ENCODE peak calls at places on chromosomes 12 and 14, in five cellular contexts. One of them, this sample, is unnamed. For H3K36me3 and H3K4me1, the result is how much of the 10 kb centered on the place peaks cover.

GRCh38 chr12:68042212-68042699 is 53.0 kb downstream of the IFNG-AS1 start:
- DNase-seq in body of pancreas: no peak
- DNase-seq in tibial artery: no peak
- DNase-seq in lower lobe of right lung: no peak
- DNase-seq in endothelial cell of umbilical vein: no peak
- DNase-seq in this sample: no peak

GRCh38 chr14:92520102-92520651 is 6.6 kb downstream of the RIN3 start:
- DNase-seq in body of pancreas: no peak
- DNase-seq in tibial artery: no peak
- DNase-seq in lower lobe of right lung: no peak
- DNase-seq in endothelial cell of umbilical vein: no peak
- DNase-seq in this sample: no peak

GRCh38 chr12:119412811-119413794 is 78.6 kb downstream of the CCDC60 start:
- DNase-seq in body of pancreas: peak
- DNase-seq in tibial artery: peak
- DNase-seq in lower lobe of right lung: no peak
- DNase-seq in endothelial cell of umbilical vein: peak
- DNase-seq in this sample: peak

GRCh38 chr12:51349026-51349425 is 2.5 kb upstream of the CELA1 start:
- DNase-seq in body of pancreas: no peak
- DNase-seq in tibial artery: no peak
- DNase-seq in lower lobe of right lung: no peak
- DNase-seq in endothelial cell of umbilical vein: no peak
- DNase-seq in this sample: no peak

GRCh38 chr14:101840649-101841365 is 79.3 kb downstream of the PPP2R5C start:
- DNase-seq in body of pancreas: no peak
- DNase-seq in tibial artery: no peak
- DNase-seq in lower lobe of right lung: no peak
- DNase-seq in endothelial cell of umbilical vein: no peak
- DNase-seq in this sample: peak

GRCh38 chr12:124872068-124872719 is 8.5 kb upstream of the SCARB1 start:
- DNase-seq in body of pancreas: no peak
- DNase-seq in tibial artery: no peak
- DNase-seq in lower lobe of right lung: no peak
- DNase-seq in endothelial cell of umbilical vein: no peak
- DNase-seq in this sample: no peak

GRCh38 chr14:59464651-59465569 is at the start of gene GPR135:
- DNase-seq in body of pancreas: peak
- DNase-seq in tibial artery: peak
- DNase-seq in lower lobe of right lung: peak
- DNase-seq in endothelial cell of umbilical vein: peak
- DNase-seq in this sample: peak

GRCh38 chr12:32501835-32502333 is 102.5 kb downstream of the FGD4 start:
- DNase-seq in body of pancreas: peak
- DNase-seq in tibial artery: no peak
- DNase-seq in lower lobe of right lung: no peak
- DNase-seq in endothelial cell of umbilical vein: peak
- DNase-seq in this sample: peak

GRCh38 chr12:76943004-76943403 is 64.2 kb upstream of the CSRP2 start:
- DNase-seq in body of pancreas: no peak
- DNase-seq in tibial artery: no peak
- DNase-seq in lower lobe of right lung: no peak
- DNase-seq in endothelial cell of umbilical vein: no peak
- DNase-seq in this sample: no peak

GRCh38 chr12:131279281-131279921 is 325.7 kb downstream of the ADGRD1 start:
- DNase-seq in body of pancreas: no peak
- DNase-seq in tibial artery: peak
- DNase-seq in lower lobe of right lung: peak
- DNase-seq in endothelial cell of umbilical vein: no peak
- DNase-seq in this sample: no peak

GRCh38 chr12:97292588-97292987 is 170.0 kb upstream of the RMST start:
- DNase-seq in body of pancreas: no peak
- DNase-seq in tibial artery: no peak
- DNase-seq in lower lobe of right lung: no peak
- DNase-seq in endothelial cell of umbilical vein: no peak
- DNase-seq in this sample: no peak

GRCh38 chr12:111238075-111238734 is 130.7 kb downstream of the PHETA1 start:
- DNase-seq in body of pancreas: no peak
- DNase-seq in tibial artery: no peak
- DNase-seq in lower lobe of right lung: no peak
- DNase-seq in endothelial cell of umbilical vein: no peak
- DNase-seq in this sample: no peak

GRCh38 chr12:22978962-22979361 is 354.0 kb downstream of the ETNK1 start:
- DNase-seq in body of pancreas: no peak
- DNase-seq in tibial artery: no peak
- DNase-seq in lower lobe of right lung: no peak
- DNase-seq in endothelial cell of umbilical vein: peak
- DNase-seq in this sample: no peak

GRCh38 chr14:23562822-23563472 is 4.6 kb downstream of the AP1G2 start:
- DNase-seq in body of pancreas: peak
- DNase-seq in tibial artery: no peak
- DNase-seq in lower lobe of right lung: no peak
- DNase-seq in endothelial cell of umbilical vein: peak
- DNase-seq in this sample: peak

GRCh38 chr12:119788783-119789182 is 88.3 kb downstream of the CIT start:
- DNase-seq in body of pancreas: no peak
- DNase-seq in tibial artery: no peak
- DNase-seq in lower lobe of right lung: no peak
- DNase-seq in endothelial cell of umbilical vein: no peak
- DNase-seq in this sample: no peak

GRCh38 chr14:51087024-51087423 is 7.9 kb downstream of the TRIM9 start:
- DNase-seq in body of pancreas: no peak
- DNase-seq in tibial artery: no peak
- DNase-seq in lower lobe of right lung: no peak
- DNase-seq in endothelial cell of umbilical vein: no peak
- DNase-seq in this sample: peak

GRCh38 chr12:42698213-42698612 is 108.7 kb upstream of the PRICKLE1 start:
- DNase-seq in body of pancreas: no peak
- DNase-seq in tibial artery: no peak
- DNase-seq in lower lobe of right lung: no peak
- DNase-seq in endothelial cell of umbilical vein: no peak
- DNase-seq in this sample: no peak

GRCh38 chr12:76080729-76081415 is 3.6 kb downstream of the NAP1L1 start:
- DNase-seq in body of pancreas: no peak
- DNase-seq in tibial artery: no peak
- DNase-seq in lower lobe of right lung: no peak
- DNase-seq in endothelial cell of umbilical vein: no peak
- DNase-seq in this sample: peak

GRCh38 chr12:126055521-126055920 is 990.3 kb downstream of the AACS start:
- DNase-seq in body of pancreas: no peak
- DNase-seq in tibial artery: no peak
- DNase-seq in lower lobe of right lung: no peak
- DNase-seq in endothelial cell of umbilical vein: no peak
- DNase-seq in this sample: no peak

GRCh38 chr14:76348898-76349297 is 27.0 kb upstream of the ESRRB start:
- DNase-seq in body of pancreas: no peak
- DNase-seq in tibial artery: no peak
- DNase-seq in lower lobe of right lung: no peak
- DNase-seq in endothelial cell of umbilical vein: peak
- DNase-seq in this sample: peak

GRCh38 chr14:68681256-68681655 is 111.6 kb downstream of the ZFP36L1 start:
- DNase-seq in body of pancreas: no peak
- DNase-seq in tibial artery: no peak
- DNase-seq in lower lobe of right lung: no peak
- DNase-seq in endothelial cell of umbilical vein: no peak
- DNase-seq in this sample: no peak

GRCh38 chr12:67667276-67668073 is 18.9 kb downstream of the DYRK2 start:
- DNase-seq in body of pancreas: peak
- DNase-seq in tibial artery: peak
- DNase-seq in lower lobe of right lung: peak
- DNase-seq in endothelial cell of umbilical vein: peak
- DNase-seq in this sample: no peak

GRCh38 chr12:79871621-79872020 is 63.3 kb downstream of the PPP1R12A start:
- DNase-seq in body of pancreas: no peak
- DNase-seq in tibial artery: no peak
- DNase-seq in lower lobe of right lung: no peak
- DNase-seq in endothelial cell of umbilical vein: no peak
- DNase-seq in this sample: no peak

GRCh38 chr12:10829994-10830393 is 3.8 kb upstream of the TAS2R10 start:
- DNase-seq in body of pancreas: no peak
- DNase-seq in tibial artery: no peak
- DNase-seq in lower lobe of right lung: no peak
- DNase-seq in endothelial cell of umbilical vein: no peak
- DNase-seq in this sample: no peak

GRCh38 chr12:23760495-23760894 is 189.0 kb downstream of the SOX5 start:
- DNase-seq in body of pancreas: no peak
- DNase-seq in tibial artery: no peak
- DNase-seq in lower lobe of right lung: no peak
- DNase-seq in endothelial cell of umbilical vein: no peak
- DNase-seq in this sample: no peak

GRCh38 chr14:83463500-83464098 is 1929.9 kb upstream of the SEL1L start:
- DNase-seq in body of pancreas: peak
- DNase-seq in tibial artery: no peak
- DNase-seq in lower lobe of right lung: no peak
- DNase-seq in endothelial cell of umbilical vein: peak
- DNase-seq in this sample: peak

GRCh38 chr12:122031342-122032216 is 9.9 kb downstream of the BCL7A start:
- DNase-seq in body of pancreas: peak
- DNase-seq in tibial artery: no peak
- DNase-seq in lower lobe of right lung: peak
- DNase-seq in endothelial cell of umbilical vein: peak
- DNase-seq in this sample: peak

GRCh38 chr12:110917467-110917866 is 2.9 kb downstream of the MYL2 start:
- DNase-seq in body of pancreas: no peak
- DNase-seq in tibial artery: no peak
- DNase-seq in lower lobe of right lung: no peak
- DNase-seq in endothelial cell of umbilical vein: peak
- DNase-seq in this sample: no peak

GRCh38 chr14:86038401-86038985 is 508.5 kb downstream of the FLRT2 start:
- DNase-seq in body of pancreas: peak
- DNase-seq in tibial artery: no peak
- DNase-seq in lower lobe of right lung: peak
- DNase-seq in endothelial cell of umbilical vein: peak
- DNase-seq in this sample: peak

GRCh38 chr12:65022960-65023359 is 98.1 kb downstream of the WIF1 start:
- DNase-seq in body of pancreas: no peak
- DNase-seq in tibial artery: no peak
- DNase-seq in lower lobe of right lung: no peak
- DNase-seq in endothelial cell of umbilical vein: no peak
- DNase-seq in this sample: peak

GRCh38 chr12:124397807-124398577 is 103.1 kb downstream of the RFLNA start:
- DNase-seq in body of pancreas: peak
- DNase-seq in tibial artery: no peak
- DNase-seq in lower lobe of right lung: no peak
- DNase-seq in endothelial cell of umbilical vein: no peak
- DNase-seq in this sample: no peak

GRCh38 chr12:31034372-31034771 is 39.3 kb upstream of the DDX11 start:
- DNase-seq in body of pancreas: no peak
- DNase-seq in tibial artery: no peak
- DNase-seq in lower lobe of right lung: no peak
- DNase-seq in endothelial cell of umbilical vein: no peak
- DNase-seq in this sample: no peak

GRCh38 chr12:64840949-64841717 is 16.7 kb downstream of the TBC1D30 start:
- DNase-seq in body of pancreas: peak
- DNase-seq in tibial artery: no peak
- DNase-seq in lower lobe of right lung: no peak
- DNase-seq in endothelial cell of umbilical vein: no peak
- DNase-seq in this sample: no peak

GRCh38 chr14:91869556-91869955 is 2.2 kb upstream of the TC2N start:
- DNase-seq in body of pancreas: peak
- DNase-seq in tibial artery: no peak
- DNase-seq in lower lobe of right lung: no peak
- DNase-seq in endothelial cell of umbilical vein: no peak
- DNase-seq in this sample: no peak

GRCh38 chr12:101297661-101298060 is 17.8 kb downstream of the UTP20 start:
- DNase-seq in body of pancreas: no peak
- DNase-seq in tibial artery: no peak
- DNase-seq in lower lobe of right lung: no peak
- DNase-seq in endothelial cell of umbilical vein: no peak
- DNase-seq in this sample: no peak

GRCh38 chr12:46664771-46665287 is 161.0 kb downstream of the SLC38A4 start:
- DNase-seq in body of pancreas: no peak
- DNase-seq in tibial artery: no peak
- DNase-seq in lower lobe of right lung: no peak
- DNase-seq in endothelial cell of umbilical vein: peak
- DNase-seq in this sample: no peak

GRCh38 chr14:83342590-83342989 is 1808.9 kb upstream of the SEL1L start:
- DNase-seq in body of pancreas: peak
- DNase-seq in tibial artery: peak
- DNase-seq in lower lobe of right lung: no peak
- DNase-seq in endothelial cell of umbilical vein: no peak
- DNase-seq in this sample: no peak

GRCh38 chr12:130831876-130832405 is 7.1 kb downstream of the STX2 start:
- DNase-seq in body of pancreas: no peak
- DNase-seq in tibial artery: no peak
- DNase-seq in lower lobe of right lung: no peak
- DNase-seq in endothelial cell of umbilical vein: no peak
- DNase-seq in this sample: no peak

GRCh38 chr12:70448371-70448770 is 82.3 kb downstream of the KCNMB4 start:
- DNase-seq in body of pancreas: no peak
- DNase-seq in tibial artery: no peak
- DNase-seq in lower lobe of right lung: no peak
- DNase-seq in endothelial cell of umbilical vein: no peak
- DNase-seq in this sample: no peak
- H3K36me3 ChIP-seq in body of pancreas: under half
- H3K36me3 ChIP-seq in tibial artery: under half
- H3K36me3 ChIP-seq in lower lobe of right lung: under half
- H3K36me3 ChIP-seq in endothelial cell of umbilical vein: under half
- H3K36me3 ChIP-seq in this sample: under half

DNA sequence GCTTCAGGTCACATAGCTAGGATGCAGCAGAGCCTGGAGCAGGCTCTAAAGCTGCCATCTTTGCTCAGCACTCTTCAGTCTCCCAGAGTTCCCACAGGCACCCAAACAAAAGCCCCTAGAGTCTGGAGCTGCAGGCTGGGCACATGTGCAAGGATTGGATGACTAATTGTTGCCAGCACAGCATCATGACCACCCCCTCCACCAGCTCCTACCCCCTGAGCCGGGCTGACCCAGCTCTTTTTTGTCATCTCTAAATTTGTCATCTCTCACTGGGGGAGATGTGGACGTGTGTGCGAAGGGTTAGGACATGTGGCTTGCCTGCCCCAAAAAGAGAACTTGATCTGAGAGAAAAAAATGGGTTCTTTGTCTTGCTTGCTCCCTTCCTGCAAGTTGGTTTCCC is 4.3 kb upstream of the MMP19 start:
- DNase-seq in body of pancreas: no peak
- DNase-seq in tibial artery: peak
- DNase-seq in lower lobe of right lung: peak
- DNase-seq in endothelial cell of umbilical vein: peak
- DNase-seq in this sample: no peak
- H3K4me3 ChIP-seq in body of pancreas: no peak
- H3K4me3 ChIP-seq in tibial artery: no peak
- H3K4me3 ChIP-seq in lower lobe of right lung: no peak
- H3K4me3 ChIP-seq in endothelial cell of umbilical vein: no peak
- H3K4me3 ChIP-seq in this sample: no peak

GRCh38 chr14:93961610-93962009 is 14.8 kb downstream of the ASB2 start:
- DNase-seq in body of pancreas: no peak
- DNase-seq in tibial artery: no peak
- DNase-seq in lower lobe of right lung: no peak
- DNase-seq in endothelial cell of umbilical vein: no peak
- DNase-seq in this sample: no peak
- H3K4me1 ChIP-seq in body of pancreas: under half
- H3K4me1 ChIP-seq in tibial artery: under half
- H3K4me1 ChIP-seq in lower lobe of right lung: half or more
- H3K4me1 ChIP-seq in endothelial cell of umbilical vein: under half
- H3K4me1 ChIP-seq in this sample: under half

GRCh38 chr12:92779902-92780301 is 77.1 kb downstream of the PLEKHG7 start:
- DNase-seq in body of pancreas: no peak
- DNase-seq in tibial artery: no peak
- DNase-seq in lower lobe of right lung: no peak
- DNase-seq in endothelial cell of umbilical vein: no peak
- DNase-seq in this sample: no peak
- H3K36me3 ChIP-seq in body of pancreas: under half
- H3K36me3 ChIP-seq in tibial artery: under half
- H3K36me3 ChIP-seq in lower lobe of right lung: under half
- H3K36me3 ChIP-seq in endothelial cell of umbilical vein: under half
- H3K36me3 ChIP-seq in this sample: under half

GRCh38 chr12:6273209-6273928 is 37.1 kb upstream of the PLEKHG6 start:
- DNase-seq in body of pancreas: no peak
- DNase-seq in tibial artery: no peak
- DNase-seq in lower lobe of right lung: peak
- DNase-seq in endothelial cell of umbilical vein: no peak
- DNase-seq in this sample: no peak
- H3K4me3 ChIP-seq in body of pancreas: no peak
- H3K4me3 ChIP-seq in tibial artery: no peak
- H3K4me3 ChIP-seq in lower lobe of right lung: no peak
- H3K4me3 ChIP-seq in endothelial cell of umbilical vein: no peak
- H3K4me3 ChIP-seq in this sample: no peak